ENCODE peak calls at places on chromosomes 5 and 9, in four cellular contexts. Z is H1, A is HepG2, V is GM12878. C is an unnamed sample. For H3K4me1, the result is how much of the 10 kb centered on the place peaks cover.

GRCh38 chr9:116421006-116421538 is 266.0 kb upstream of the TRIM32 start:
- DNase-seq in Z (no peak), A (no peak), V (no peak), C (no peak)

GRCh38 chr9:117403403-117403811 is 11.4 kb downstream of the ASTN2 start:
- DNase-seq in Z (no peak), A (no peak), V (no peak), C (no peak)

GRCh38 chr5:78964889-78965288 is 20.2 kb downstream of the ARSB start:
- DNase-seq in Z (no peak), A (peak), V (no peak), C (no peak)

GRCh38 chr5:134561871-134562296 is 36.4 kb downstream of the JADE2 start:
- DNase-seq in Z (no peak), A (peak), V (no peak), C (no peak)

GRCh38 chr5:79236970-79237734 is 1.2 kb downstream of the JMY start:
- DNase-seq in Z (peak), A (peak), V (no peak), C (no peak)

GRCh38 chr5:82244854-82245635 is 33.1 kb downstream of the RPS23 start:
- DNase-seq in Z (no peak), A (peak), V (no peak), C (no peak)

GRCh38 chr5:10331341-10331796 is 22.1 kb upstream of the MARCHF6 start:
- DNase-seq in Z (no peak), A (peak), V (no peak), C (no peak)

GRCh38 chr5:126503602-126504104 is 80.4 kb downstream of the GRAMD2B start:
- DNase-seq in Z (no peak), A (no peak), V (no peak), C (no peak)

GRCh38 chr5:174876-175465 is 16.3 kb upstream of the LRRC14B start:
- DNase-seq in Z (no peak), A (no peak), V (no peak), C (no peak)

DNA sequence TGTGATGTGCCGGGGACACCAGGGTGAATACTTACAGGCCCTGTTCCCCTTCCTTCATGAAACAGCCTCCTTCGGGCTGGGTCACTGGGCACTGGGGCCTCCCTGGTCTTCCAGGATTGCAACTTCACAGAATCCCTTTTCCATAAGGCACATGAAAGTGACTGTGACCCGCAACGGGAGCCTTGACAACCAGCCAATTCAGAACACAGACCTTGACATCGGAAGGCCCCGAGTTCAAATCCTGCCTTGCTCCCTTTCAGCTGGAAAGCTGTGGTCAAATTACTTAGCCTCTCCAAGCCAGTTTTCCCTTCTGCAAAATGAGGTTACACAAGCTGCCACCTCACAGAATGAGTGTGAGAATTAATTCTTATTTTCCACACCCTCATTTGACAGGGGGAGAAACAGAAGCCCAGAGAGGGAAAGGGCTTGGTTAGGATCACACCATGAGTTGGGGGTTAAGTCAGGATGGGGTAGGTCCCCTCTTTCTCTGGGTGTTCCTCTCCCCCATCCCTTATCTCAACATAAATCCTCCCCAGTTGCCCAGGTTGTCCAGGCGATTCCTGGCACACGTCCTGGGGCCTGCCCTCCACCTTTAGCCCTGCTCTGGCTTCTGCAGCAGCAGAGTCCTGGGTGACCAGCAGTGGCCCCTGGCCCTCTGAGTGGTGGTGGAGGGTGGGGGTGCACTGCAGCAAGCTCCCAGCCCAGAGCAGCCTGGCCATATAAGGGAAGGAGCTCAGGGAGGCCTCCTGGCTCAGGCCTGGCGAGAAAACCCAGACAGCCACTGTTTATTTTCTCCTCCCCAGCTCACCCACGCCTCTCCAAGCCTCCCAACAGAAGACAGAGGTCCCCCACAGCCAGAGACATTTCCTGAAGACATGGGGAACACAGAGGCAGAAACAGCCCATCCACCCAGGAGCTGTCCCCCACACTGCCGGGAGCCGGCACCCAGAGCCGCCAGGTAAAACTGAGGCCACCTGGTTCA is 44.5 kb upstream of the IL17B start:
- DNase-seq in Z (no peak), A (peak), V (no peak), C (no peak)
- H3K4me1 ChIP-seq in Z (under half), A (half or more), V (under half), C (under half)

GRCh38 chr5:139514486-139514856 is 31.9 kb upstream of the STING1 start:
- DNase-seq in Z (no peak), A (no peak), V (no peak), C (no peak)
- TF ChIP-seq SUZ12 in Z (no peak), A (no peak), V (no peak), C (no peak)

DNA sequence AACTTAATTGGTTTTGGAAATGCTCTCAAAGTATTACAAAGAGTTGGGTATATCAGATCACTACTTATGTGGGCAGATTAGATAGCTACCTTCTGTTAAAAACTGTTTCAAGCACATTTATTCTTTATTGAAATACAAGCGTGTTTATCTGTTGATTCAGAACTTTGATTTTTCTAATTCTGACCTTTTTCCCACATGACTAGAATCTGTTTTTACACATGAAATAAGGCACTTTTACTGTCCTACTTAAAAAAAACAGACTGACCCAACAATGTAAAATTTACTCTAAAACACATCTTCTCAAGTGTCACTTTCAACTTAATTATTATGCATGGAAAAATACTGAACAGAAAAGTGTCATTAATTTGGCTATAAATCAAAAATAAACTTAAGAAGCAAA is 4.8 kb downstream of the NR6A1 start:
- DNase-seq in Z (no peak), A (no peak), V (no peak), C (no peak)
- H3K4me1 ChIP-seq in Z (under half), A (half or more), V (under half), C (under half)

DNA sequence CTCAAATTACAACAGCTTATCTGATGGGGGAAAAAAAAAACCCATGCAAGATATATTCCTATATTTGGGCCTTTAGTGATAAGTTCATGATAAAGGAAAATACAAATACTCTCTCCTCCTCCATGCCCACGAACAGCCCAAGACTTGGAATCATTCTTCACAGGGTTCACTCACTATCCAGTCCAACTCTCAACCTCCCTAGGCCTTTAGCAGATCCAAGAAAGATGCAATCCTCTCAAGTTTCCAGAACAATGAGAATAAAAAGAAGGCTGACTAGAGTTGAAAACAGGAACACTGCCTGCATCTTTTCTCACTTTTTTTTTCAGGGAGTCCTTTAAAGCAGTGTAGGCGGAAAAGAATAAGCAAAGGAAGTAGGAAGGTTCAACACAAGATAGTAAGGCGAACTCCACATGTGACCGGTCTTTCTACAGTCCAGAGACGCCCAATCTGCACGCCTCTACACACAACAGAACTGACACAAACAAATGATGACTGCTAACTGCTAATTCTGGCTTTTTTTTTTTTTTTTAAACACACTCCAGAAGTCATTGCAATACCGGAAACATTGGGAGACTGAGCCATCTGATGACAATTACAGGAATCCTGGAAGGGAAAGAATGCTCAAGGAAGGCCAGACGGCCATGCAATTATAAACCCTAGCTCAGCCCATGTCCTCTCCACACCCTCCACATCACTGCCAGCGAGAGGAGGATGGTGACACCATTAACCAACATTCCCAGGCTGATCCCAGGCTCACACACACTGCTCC is 75.4 kb downstream of the BNC2 start:
- DNase-seq in Z (no peak), A (no peak), V (no peak), C (no peak)
- TF ChIP-seq SUZ12 in Z (no peak), A (no peak), V (no peak), C (no peak)

GRCh38 chr5:179271821-179272325 is 73.4 kb downstream of the ADAMTS2 start:
- DNase-seq in Z (no peak), A (no peak), V (no peak), C (no peak)
- H3K4me1 ChIP-seq in Z (under half), A (under half), V (under half), C (under half)

GRCh38 chr5:44875661-44876250 is 67.0 kb downstream of the MRPS30 start:
- DNase-seq in Z (no peak), A (peak), V (peak), C (no peak)
- TF ChIP-seq SUZ12 in Z (no peak), A (no peak), V (no peak), C (no peak)

C was measured in NT2/D1.